ENCODE peak calls at places on chromosomes 11 and 22, in four cellular contexts. One of them, this sample, is unnamed.
A peak's percentile ranks its signal among the peaks of the same experiment; 100 is the strongest.

GRCh38 chr11:80362578-80362977 is 921.7 kb upstream of the TENM4 start:
- DNase-seq in left ventricle myocardium inferior: no peak
- DNase-seq in right atrium auricular region: no peak
- DNase-seq in DND-41: no peak
- DNase-seq in this sample: no peak

GRCh38 chr22:40541300-40541699 is 95.2 kb downstream of the MRTFA start:
- DNase-seq in DND-41: peak; percentile 58
- DNase-seq in right atrium auricular region: no peak
- DNase-seq in left ventricle myocardium inferior: no peak
- DNase-seq in this sample: peak; percentile 37

GRCh38 chr11:40376346-40376745 is 1083.1 kb downstream of the LRRC4C start:
- DNase-seq in DND-41: no peak
- DNase-seq in right atrium auricular region: no peak
- DNase-seq in left ventricle myocardium inferior: no peak
- DNase-seq in this sample: no peak

GRCh38 chr11:1352696-1353382 is 36.9 kb upstream of the BRSK2 start:
- DNase-seq in left ventricle myocardium inferior: no peak
- DNase-seq in right atrium auricular region: no peak
- DNase-seq in DND-41: no peak
- DNase-seq in this sample: no peak

GRCh38 chr11:34621876-34622275 is 983 bp downstream of the EHF start:
- DNase-seq in left ventricle myocardium inferior: no peak
- DNase-seq in DND-41: no peak
- DNase-seq in right atrium auricular region: no peak
- DNase-seq in this sample: no peak

GRCh38 chr11:112884012-112884767 is 77.0 kb upstream of the NCAM1 start:
- DNase-seq in left ventricle myocardium inferior: no peak
- DNase-seq in right atrium auricular region: no peak
- DNase-seq in DND-41: no peak
- DNase-seq in this sample: no peak

GRCh38 chr11:30879322-30880020 is 293.3 kb upstream of the MPPED2 start:
- DNase-seq in left ventricle myocardium inferior: no peak
- DNase-seq in DND-41: no peak
- DNase-seq in right atrium auricular region: no peak
- DNase-seq in this sample: no peak

GRCh38 chr11:11380340-11380739 is 27.3 kb upstream of the CSNK2A3 start:
- DNase-seq in DND-41: no peak
- DNase-seq in left ventricle myocardium inferior: no peak
- DNase-seq in right atrium auricular region: no peak
- DNase-seq in this sample: no peak

GRCh38 chr11:859394-860131 is 16.9 kb downstream of the TSPAN4 start:
- DNase-seq in right atrium auricular region: peak; percentile 83
- DNase-seq in left ventricle myocardium inferior: peak; percentile 81
- DNase-seq in DND-41: peak; percentile 50
- DNase-seq in this sample: no peak

GRCh38 chr11:102449651-102450570 is 2.7 kb downstream of the TMEM123 start:
- DNase-seq in DND-41: no peak
- DNase-seq in right atrium auricular region: no peak
- DNase-seq in left ventricle myocardium inferior: no peak
- DNase-seq in this sample: peak; percentile 59

GRCh38 chr11:100719809-100720221 is 32.7 kb downstream of the ARHGAP42 start:
- DNase-seq in right atrium auricular region: no peak
- DNase-seq in DND-41: no peak
- DNase-seq in left ventricle myocardium inferior: no peak
- DNase-seq in this sample: no peak

GRCh38 chr11:86440843-86441242 is 66.2 kb downstream of the CCDC81 start:
- DNase-seq in right atrium auricular region: no peak
- DNase-seq in left ventricle myocardium inferior: no peak
- DNase-seq in DND-41: no peak
- DNase-seq in this sample: no peak

GRCh38 chr11:72695354-72695753 is 21.1 kb upstream of the PDE2A start:
- DNase-seq in right atrium auricular region: no peak
- DNase-seq in DND-41: no peak
- DNase-seq in left ventricle myocardium inferior: no peak
- DNase-seq in this sample: no peak

GRCh38 chr11:72692498-72693237 is 18.4 kb upstream of the PDE2A start:
- DNase-seq in DND-41: no peak
- DNase-seq in left ventricle myocardium inferior: no peak
- DNase-seq in right atrium auricular region: no peak
- DNase-seq in this sample: no peak

GRCh38 chr11:72697814-72698213 is 23.6 kb upstream of the PDE2A start:
- DNase-seq in left ventricle myocardium inferior: no peak
- DNase-seq in right atrium auricular region: no peak
- DNase-seq in DND-41: no peak
- DNase-seq in this sample: no peak

GRCh38 chr11:72696866-72697428 is 22.7 kb upstream of the PDE2A start:
- DNase-seq in right atrium auricular region: no peak
- DNase-seq in DND-41: no peak
- DNase-seq in left ventricle myocardium inferior: peak; percentile 71
- DNase-seq in this sample: no peak

GRCh38 chr11:72693271-72693968 is 19.2 kb upstream of the PDE2A start:
- DNase-seq in right atrium auricular region: no peak
- DNase-seq in DND-41: no peak
- DNase-seq in left ventricle myocardium inferior: no peak
- DNase-seq in this sample: no peak
- TF ChIP-seq CTCF in right atrium auricular region: no peak
- TF ChIP-seq CTCF in DND-41: peak; percentile 32
- TF ChIP-seq CTCF in left ventricle myocardium inferior: peak; percentile 14
- TF ChIP-seq CTCF in this sample: no peak

GRCh38 chr11:60870733-60871377 is 3.5 kb downstream of the ZP1 start:
- DNase-seq in left ventricle myocardium inferior: no peak
- DNase-seq in DND-41: peak; percentile 87
- DNase-seq in right atrium auricular region: no peak
- DNase-seq in this sample: peak; percentile 28

GRCh38 chr11:60872124-60872951 is 5.0 kb downstream of the ZP1 start:
- DNase-seq in DND-41: peak; percentile 72
- DNase-seq in left ventricle myocardium inferior: peak; percentile 56
- DNase-seq in right atrium auricular region: no peak
- DNase-seq in this sample: no peak

GRCh38 chr11:60872952-60873524 is 5.7 kb downstream of the ZP1 start:
- DNase-seq in DND-41: peak; percentile 85
- DNase-seq in left ventricle myocardium inferior: no peak
- DNase-seq in right atrium auricular region: no peak
- DNase-seq in this sample: no peak

GRCh38 chr11:60870276-60870675 is 2.9 kb downstream of the ZP1 start:
- DNase-seq in left ventricle myocardium inferior: no peak
- DNase-seq in DND-41: peak; percentile 45
- DNase-seq in right atrium auricular region: no peak
- DNase-seq in this sample: no peak

GRCh38 chr11:60871378-60872061 is 4.2 kb downstream of the ZP1 start:
- DNase-seq in right atrium auricular region: no peak
- DNase-seq in left ventricle myocardium inferior: peak; percentile 58
- DNase-seq in DND-41: peak; percentile 91
- DNase-seq in this sample: peak; percentile 52
- TF ChIP-seq CTCF in right atrium auricular region: no peak
- TF ChIP-seq CTCF in left ventricle myocardium inferior: peak; percentile 59
- TF ChIP-seq CTCF in DND-41: no peak
- TF ChIP-seq CTCF in this sample: no peak

DNA sequence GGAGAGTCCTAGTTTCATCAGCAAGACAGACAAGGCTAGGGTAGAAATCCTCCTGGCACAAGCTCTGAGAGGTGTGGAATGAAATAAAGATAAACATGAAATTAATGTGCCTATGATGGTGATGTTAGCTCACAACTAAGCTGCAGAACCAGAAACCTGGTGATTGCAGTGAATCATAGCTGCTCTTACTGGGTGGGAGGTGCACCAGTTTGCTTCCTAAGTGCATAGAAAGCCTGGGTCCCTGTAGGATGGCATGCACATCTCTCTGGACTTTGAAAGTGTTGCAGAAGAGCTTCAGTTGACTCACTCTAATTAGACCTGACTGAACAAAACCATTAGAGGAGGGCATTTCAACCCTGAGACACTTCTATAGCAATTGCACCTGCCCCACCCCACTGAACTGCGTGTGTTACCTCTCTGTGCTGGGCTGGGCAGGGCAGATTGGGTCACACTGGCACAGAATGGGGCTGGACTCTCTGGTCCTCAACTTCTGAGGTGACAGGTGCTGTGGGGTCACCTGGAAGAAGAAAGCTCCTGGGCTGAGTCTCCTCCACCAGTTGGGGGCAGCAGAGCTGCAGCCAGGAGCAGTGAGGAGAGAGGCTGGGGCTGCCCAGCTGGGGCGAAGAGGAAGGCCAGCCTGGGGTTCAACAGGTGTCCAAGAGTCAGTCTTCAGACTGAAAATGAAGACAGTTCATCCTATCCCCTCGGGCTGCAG is 57.9 kb downstream of the GGTLC2 start:
- DNase-seq in DND-41: no peak
- DNase-seq in right atrium auricular region: no peak
- DNase-seq in left ventricle myocardium inferior: no peak
- DNase-seq in this sample: peak; percentile 21
- TF ChIP-seq CTCF in DND-41: peak; percentile 43
- TF ChIP-seq CTCF in right atrium auricular region: no peak
- TF ChIP-seq CTCF in left ventricle myocardium inferior: no peak
- TF ChIP-seq CTCF in this sample: peak; percentile 48

GRCh38 chr11:28756977-28757376 is 648.8 kb downstream of the METTL15 start:
- DNase-seq in DND-41: no peak
- DNase-seq in right atrium auricular region: no peak
- DNase-seq in left ventricle myocardium inferior: no peak
- DNase-seq in this sample: no peak
- TF ChIP-seq CTCF in DND-41: no peak
- TF ChIP-seq CTCF in right atrium auricular region: no peak
- TF ChIP-seq CTCF in left ventricle myocardium inferior: no peak
- TF ChIP-seq CTCF in this sample: no peak

This sample was measured in activated CD8-positive, alpha-beta T cell treated with anti-CD3 and anti-CD28 coated beads for 36 hours.